ENCODE peak calls at places on chromosomes 2 and 18, in five cellular contexts. One of them, this sample, is unnamed. For H3K9me3, the result is how much of the 10 kb centered on the place peaks cover.

GRCh38 chr2:178908810-178909209 is 101.6 kb upstream of the TTN start:
- DNase-seq in right cardiac atrium: no peak
- DNase-seq in sigmoid colon: no peak
- DNase-seq in neuronal stem cell: no peak
- DNase-seq in mammary epithelial cell: no peak
- DNase-seq in this sample: no peak

GRCh38 chr2:98875081-98875728 is 60.8 kb downstream of the CRACDL start:
- DNase-seq in neuronal stem cell: no peak
- DNase-seq in mammary epithelial cell: no peak
- DNase-seq in sigmoid colon: no peak
- DNase-seq in right cardiac atrium: no peak
- DNase-seq in this sample: no peak

GRCh38 chr2:15675456-15676195 is 84.0 kb downstream of the DDX1 start:
- DNase-seq in right cardiac atrium: no peak
- DNase-seq in mammary epithelial cell: peak
- DNase-seq in sigmoid colon: no peak
- DNase-seq in neuronal stem cell: no peak
- DNase-seq in this sample: no peak

GRCh38 chr18:59359576-59359952 is 499 bp upstream of the LMAN1 start:
- DNase-seq in neuronal stem cell: no peak
- DNase-seq in sigmoid colon: no peak
- DNase-seq in right cardiac atrium: no peak
- DNase-seq in mammary epithelial cell: no peak
- DNase-seq in this sample: no peak

GRCh38 chr2:158497486-158497885 is 40.7 kb downstream of the PKP4 start:
- DNase-seq in neuronal stem cell: no peak
- DNase-seq in right cardiac atrium: no peak
- DNase-seq in mammary epithelial cell: peak
- DNase-seq in sigmoid colon: no peak
- DNase-seq in this sample: no peak

GRCh38 chr2:109368798-109369197 is 239.8 kb downstream of the SH3RF3 start:
- DNase-seq in sigmoid colon: peak
- DNase-seq in neuronal stem cell: no peak
- DNase-seq in right cardiac atrium: no peak
- DNase-seq in mammary epithelial cell: no peak
- DNase-seq in this sample: no peak

GRCh38 chr2:147530033-147530432 is 314.8 kb upstream of the ACVR2A start:
- DNase-seq in neuronal stem cell: no peak
- DNase-seq in mammary epithelial cell: no peak
- DNase-seq in right cardiac atrium: no peak
- DNase-seq in sigmoid colon: no peak
- DNase-seq in this sample: no peak

GRCh38 chr2:17515652-17516051 is 2.6 kb downstream of the RAD51AP2 start:
- DNase-seq in mammary epithelial cell: no peak
- DNase-seq in neuronal stem cell: no peak
- DNase-seq in sigmoid colon: no peak
- DNase-seq in right cardiac atrium: no peak
- DNase-seq in this sample: no peak

GRCh38 chr2:10124538-10125045 is 2.1 kb downstream of the RRM2 start:
- DNase-seq in neuronal stem cell: peak
- DNase-seq in mammary epithelial cell: peak
- DNase-seq in sigmoid colon: peak
- DNase-seq in right cardiac atrium: no peak
- DNase-seq in this sample: no peak

GRCh38 chr2:181459646-181460045 is 2.5 kb downstream of the ITGA4 start:
- DNase-seq in right cardiac atrium: no peak
- DNase-seq in mammary epithelial cell: no peak
- DNase-seq in neuronal stem cell: no peak
- DNase-seq in sigmoid colon: no peak
- DNase-seq in this sample: no peak

GRCh38 chr18:6435731-6436130 is 21.0 kb upstream of the L3MBTL4 start:
- DNase-seq in sigmoid colon: no peak
- DNase-seq in mammary epithelial cell: no peak
- DNase-seq in right cardiac atrium: no peak
- DNase-seq in neuronal stem cell: no peak
- DNase-seq in this sample: no peak

GRCh38 chr2:38765551-38765950 is 12.5 kb upstream of the GEMIN6 start:
- DNase-seq in sigmoid colon: no peak
- DNase-seq in mammary epithelial cell: no peak
- DNase-seq in right cardiac atrium: no peak
- DNase-seq in neuronal stem cell: no peak
- DNase-seq in this sample: no peak

GRCh38 chr2:240507060-240507777 is 50.6 kb downstream of the ANKMY1 start:
- DNase-seq in right cardiac atrium: no peak
- DNase-seq in mammary epithelial cell: no peak
- DNase-seq in sigmoid colon: no peak
- DNase-seq in neuronal stem cell: no peak
- DNase-seq in this sample: no peak

GRCh38 chr2:128241896-128242295 is 76.8 kb downstream of the HS6ST1 start:
- DNase-seq in mammary epithelial cell: no peak
- DNase-seq in neuronal stem cell: no peak
- DNase-seq in right cardiac atrium: no peak
- DNase-seq in sigmoid colon: no peak
- DNase-seq in this sample: no peak

GRCh38 chr2:228040995-228041394 is 140.5 kb downstream of the SPHKAP start:
- DNase-seq in neuronal stem cell: no peak
- DNase-seq in mammary epithelial cell: no peak
- DNase-seq in sigmoid colon: no peak
- DNase-seq in right cardiac atrium: no peak
- DNase-seq in this sample: no peak

GRCh38 chr2:240189686-240190085 is 49.2 kb upstream of the OTOS start:
- DNase-seq in neuronal stem cell: no peak
- DNase-seq in right cardiac atrium: no peak
- DNase-seq in sigmoid colon: peak
- DNase-seq in mammary epithelial cell: no peak
- DNase-seq in this sample: peak

GRCh38 chr2:69509011-69509749 is 71.9 kb upstream of the NFU1 start:
- DNase-seq in sigmoid colon: no peak
- DNase-seq in mammary epithelial cell: no peak
- DNase-seq in right cardiac atrium: no peak
- DNase-seq in neuronal stem cell: no peak
- DNase-seq in this sample: no peak

GRCh38 chr18:78494204-78494603 is 485.4 kb upstream of the SALL3 start:
- DNase-seq in sigmoid colon: no peak
- DNase-seq in neuronal stem cell: no peak
- DNase-seq in mammary epithelial cell: no peak
- DNase-seq in right cardiac atrium: no peak
- DNase-seq in this sample: peak

GRCh38 chr18:78494686-78495085 is 484.9 kb upstream of the SALL3 start:
- DNase-seq in mammary epithelial cell: no peak
- DNase-seq in neuronal stem cell: no peak
- DNase-seq in right cardiac atrium: no peak
- DNase-seq in sigmoid colon: no peak
- DNase-seq in this sample: peak

GRCh38 chr18:78492813-78493371 is 486.7 kb upstream of the SALL3 start:
- DNase-seq in sigmoid colon: no peak
- DNase-seq in right cardiac atrium: no peak
- DNase-seq in mammary epithelial cell: no peak
- DNase-seq in neuronal stem cell: no peak
- DNase-seq in this sample: no peak

GRCh38 chr18:78495550-78495949 is 484.1 kb upstream of the SALL3 start:
- DNase-seq in right cardiac atrium: no peak
- DNase-seq in sigmoid colon: no peak
- DNase-seq in mammary epithelial cell: no peak
- DNase-seq in neuronal stem cell: no peak
- DNase-seq in this sample: no peak

DNA sequence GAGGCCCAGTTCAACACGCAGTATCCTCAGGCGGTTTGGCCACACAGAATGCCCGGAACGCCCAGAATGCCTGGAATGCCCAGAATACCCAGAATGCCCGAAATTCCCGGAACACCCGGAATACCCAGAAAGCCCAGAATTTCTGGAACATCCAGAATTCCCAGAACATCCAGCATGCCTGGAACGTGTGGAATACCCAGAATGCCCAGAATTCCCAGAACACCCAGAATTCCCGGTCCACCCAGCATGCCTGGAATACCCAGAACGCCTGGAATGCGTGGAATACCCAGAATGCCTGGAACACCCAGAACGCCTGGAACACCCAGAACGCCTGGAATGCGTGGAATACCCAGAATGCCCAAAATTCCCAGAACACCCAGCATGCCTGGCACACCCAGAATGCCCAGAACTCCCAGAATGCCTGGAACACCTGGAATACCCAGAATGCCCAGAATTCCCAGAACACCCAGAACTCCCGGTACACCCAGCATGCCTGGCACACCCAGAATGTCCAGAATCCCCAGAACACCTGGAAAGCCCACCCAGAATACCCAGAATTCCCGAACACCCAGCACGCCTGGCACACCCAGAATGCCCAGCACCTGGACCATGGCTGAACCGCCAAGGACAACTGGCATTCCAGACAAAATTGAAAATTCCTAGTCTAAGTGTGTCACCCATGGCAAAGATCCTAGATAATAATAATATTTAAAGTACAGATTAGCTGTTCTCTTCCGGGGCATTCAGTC is 487.4 kb upstream of the SALL3 start:
- DNase-seq in right cardiac atrium: no peak
- DNase-seq in sigmoid colon: no peak
- DNase-seq in mammary epithelial cell: no peak
- DNase-seq in neuronal stem cell: no peak
- DNase-seq in this sample: no peak
- H3K9me3 ChIP-seq in right cardiac atrium: under half
- H3K9me3 ChIP-seq in sigmoid colon: under half
- H3K9me3 ChIP-seq in mammary epithelial cell: under half
- H3K9me3 ChIP-seq in neuronal stem cell: under half
- H3K9me3 ChIP-seq in this sample: under half

DNA sequence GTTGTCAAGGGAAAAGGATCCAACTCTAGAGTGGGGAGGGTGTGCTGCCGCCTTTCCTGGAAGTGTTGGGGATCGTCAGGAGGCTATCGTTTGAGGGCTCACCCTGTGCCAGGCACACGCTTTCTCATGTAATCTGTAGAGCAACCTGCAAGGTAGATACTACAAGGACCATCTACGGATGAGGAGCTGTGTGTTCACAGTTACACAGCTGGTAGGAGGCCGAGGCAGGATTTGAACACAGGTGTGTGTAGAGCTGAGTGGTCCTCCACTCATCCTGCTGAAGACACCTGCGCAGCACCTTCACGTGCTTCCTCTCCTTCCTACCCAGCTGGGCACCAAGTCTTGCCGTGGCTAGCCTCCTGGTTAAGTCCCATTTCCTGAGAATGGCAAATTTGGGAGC is 68.3 kb downstream of the MARCO start:
- DNase-seq in sigmoid colon: no peak
- DNase-seq in neuronal stem cell: no peak
- DNase-seq in right cardiac atrium: no peak
- DNase-seq in mammary epithelial cell: no peak
- DNase-seq in this sample: no peak
- H3K9me3 ChIP-seq in sigmoid colon: under half
- H3K9me3 ChIP-seq in neuronal stem cell: under half
- H3K9me3 ChIP-seq in right cardiac atrium: under half
- H3K9me3 ChIP-seq in mammary epithelial cell: under half
- H3K9me3 ChIP-seq in this sample: under half

DNA sequence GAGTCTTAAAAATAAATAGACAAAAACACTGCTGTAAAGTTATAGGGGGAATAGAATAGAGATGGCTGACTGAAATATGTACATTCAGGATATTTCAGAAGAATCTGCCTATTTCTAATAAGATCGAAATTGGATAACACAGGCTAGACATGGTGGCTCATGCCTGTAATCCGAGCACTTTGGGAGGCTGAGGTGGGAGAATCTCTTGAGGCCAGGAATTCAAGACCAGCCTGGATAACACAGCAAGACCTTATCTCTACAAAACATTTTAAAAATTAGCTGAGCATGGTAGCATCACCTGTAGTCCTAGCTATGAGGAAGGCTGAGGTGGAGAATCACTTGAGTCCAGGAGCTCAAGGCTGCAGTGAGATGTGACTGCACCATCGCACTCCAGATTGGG is 146.6 kb upstream of the CCDC150 start:
- DNase-seq in neuronal stem cell: no peak
- DNase-seq in sigmoid colon: no peak
- DNase-seq in mammary epithelial cell: no peak
- DNase-seq in right cardiac atrium: no peak
- DNase-seq in this sample: no peak
- H3K9me3 ChIP-seq in neuronal stem cell: under half
- H3K9me3 ChIP-seq in sigmoid colon: under half
- H3K9me3 ChIP-seq in mammary epithelial cell: under half
- H3K9me3 ChIP-seq in right cardiac atrium: under half
- H3K9me3 ChIP-seq in this sample: under half

DNA sequence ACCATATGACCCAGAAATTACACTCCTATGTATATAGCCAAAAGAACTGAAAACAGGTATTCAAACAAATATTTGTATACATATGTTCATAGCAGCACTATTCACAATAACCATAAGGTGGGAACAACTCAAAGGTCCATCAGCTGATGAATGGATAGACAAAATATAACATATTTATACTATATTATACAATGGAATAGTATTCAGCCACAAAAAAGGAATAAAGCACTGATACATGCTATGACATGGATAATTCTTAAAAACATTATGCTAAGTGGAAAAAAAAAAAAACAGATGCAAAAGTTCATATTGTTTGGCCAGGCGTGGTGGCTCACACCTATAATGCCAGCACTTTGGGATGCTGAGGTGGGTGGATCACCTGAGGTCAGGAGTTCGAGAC is 52.0 kb downstream of the SLC25A12 start:
- DNase-seq in right cardiac atrium: no peak
- DNase-seq in neuronal stem cell: no peak
- DNase-seq in sigmoid colon: no peak
- DNase-seq in mammary epithelial cell: no peak
- DNase-seq in this sample: no peak
- H3K9me3 ChIP-seq in right cardiac atrium: under half
- H3K9me3 ChIP-seq in neuronal stem cell: under half
- H3K9me3 ChIP-seq in sigmoid colon: under half
- H3K9me3 ChIP-seq in mammary epithelial cell: under half
- H3K9me3 ChIP-seq in this sample: under half

GRCh38 chr2:13481201-13481600 is 764.5 kb downstream of the TRIB2 start:
- DNase-seq in neuronal stem cell: no peak
- DNase-seq in mammary epithelial cell: peak
- DNase-seq in sigmoid colon: no peak
- DNase-seq in right cardiac atrium: no peak
- DNase-seq in this sample: no peak
- H3K9me3 ChIP-seq in neuronal stem cell: under half
- H3K9me3 ChIP-seq in mammary epithelial cell: under half
- H3K9me3 ChIP-seq in sigmoid colon: under half
- H3K9me3 ChIP-seq in right cardiac atrium: under half
- H3K9me3 ChIP-seq in this sample: under half

GRCh38 chr2:166726525-166726924 is 161.8 kb upstream of the XIRP2 start:
- DNase-seq in sigmoid colon: no peak
- DNase-seq in right cardiac atrium: no peak
- DNase-seq in mammary epithelial cell: no peak
- DNase-seq in neuronal stem cell: no peak
- DNase-seq in this sample: no peak
- H3K9me3 ChIP-seq in sigmoid colon: under half
- H3K9me3 ChIP-seq in right cardiac atrium: under half
- H3K9me3 ChIP-seq in mammary epithelial cell: under half
- H3K9me3 ChIP-seq in neuronal stem cell: under half
- H3K9me3 ChIP-seq in this sample: under half

GRCh38 chr2:14420851-14421250 is 211.7 kb upstream of the LRATD1 start:
- DNase-seq in neuronal stem cell: no peak
- DNase-seq in sigmoid colon: no peak
- DNase-seq in right cardiac atrium: no peak
- DNase-seq in mammary epithelial cell: peak
- DNase-seq in this sample: no peak
- H3K9me3 ChIP-seq in neuronal stem cell: under half
- H3K9me3 ChIP-seq in sigmoid colon: under half
- H3K9me3 ChIP-seq in right cardiac atrium: under half
- H3K9me3 ChIP-seq in mammary epithelial cell: under half
- H3K9me3 ChIP-seq in this sample: under half

GRCh38 chr2:31696068-31696467 is 115.3 kb upstream of the SRD5A2 start:
- DNase-seq in neuronal stem cell: no peak
- DNase-seq in right cardiac atrium: no peak
- DNase-seq in mammary epithelial cell: peak
- DNase-seq in sigmoid colon: no peak
- DNase-seq in this sample: no peak
- H3K9me3 ChIP-seq in neuronal stem cell: under half
- H3K9me3 ChIP-seq in right cardiac atrium: under half
- H3K9me3 ChIP-seq in mammary epithelial cell: under half
- H3K9me3 ChIP-seq in sigmoid colon: under half
- H3K9me3 ChIP-seq in this sample: under half

GRCh38 chr2:145028055-145028630 is 508.2 kb upstream of the ZEB2 start:
- DNase-seq in neuronal stem cell: no peak
- DNase-seq in right cardiac atrium: no peak
- DNase-seq in sigmoid colon: no peak
- DNase-seq in mammary epithelial cell: no peak
- DNase-seq in this sample: no peak
- H3K9me3 ChIP-seq in neuronal stem cell: under half
- H3K9me3 ChIP-seq in right cardiac atrium: under half
- H3K9me3 ChIP-seq in sigmoid colon: under half
- H3K9me3 ChIP-seq in mammary epithelial cell: under half
- H3K9me3 ChIP-seq in this sample: under half